ENCODE peak calls at places on chromosomes 13 and 19, in four cellular contexts. G is Caco-2; D is stomach; H is CD8-positive, alpha-beta T cell. E is an unnamed sample.

GRCh38 chr19:38389101-38389925 is 816 bp downstream of the SPRED3 start:
- DNase-seq in H (no peak), G (no peak), D (no peak), E (peak)

GRCh38 chr13:73913043-73913740 is 221.0 kb downstream of the KLF12 start:
- DNase-seq in H (no peak), G (no peak), D (no peak), E (no peak)

GRCh38 chr13:105139380-105140285 is 1395.8 kb downstream of the EFNB2 start:
- DNase-seq in D (peak), G (peak), H (peak), E (peak)

GRCh38 chr13:105799155-105799554 is 736.3 kb downstream of the EFNB2 start:
- DNase-seq in D (no peak), H (no peak), G (no peak), E (no peak)

GRCh38 chr19:19626516-19627441 is 1.2 kb downstream of the LPAR2 start:
- DNase-seq in D (peak), G (no peak), H (no peak), E (no peak)

GRCh38 chr13:86900906-86901305 is 770.3 kb upstream of the SLITRK5 start:
- DNase-seq in D (no peak), G (no peak), H (no peak), E (no peak)

GRCh38 chr19:456547-457110 is 4.2 kb downstream of the SHC2 start:
- DNase-seq in D (no peak), H (no peak), G (no peak), E (no peak)

GRCh38 chr19:55077106-55077505 is 1.4 kb downstream of the EPS8L1 start:
- DNase-seq in G (no peak), D (no peak), H (no peak), E (no peak)

GRCh38 chr19:15551183-15552004 is 43.1 kb downstream of the CYP4F22 start:
- DNase-seq in G (peak), H (peak), D (peak), E (no peak)

E was measured in DMS53.